ENCODE peak calls at places on chromosomes 2 and 18, in eight cellular contexts. W, G, D, L, A, C, N and U are unnamed samples.

GRCh38 chr2:134927195-134927594 is 8.6 kb downstream of the CCNT2 start:
- DNase-seq in W (no peak), G (no peak), D (no peak), L (no peak), A (no peak), C (no peak), N (no peak), U (peak)

GRCh38 chr2:81084101-81084500 is 779.5 kb upstream of the LRRTM1 start:
- DNase-seq in W (no peak), G (no peak), D (no peak), L (no peak), A (no peak), C (no peak), N (no peak), U (no peak)

GRCh38 chr18:28281400-28281799 is 104.5 kb upstream of the CDH2 start:
- DNase-seq in W (no peak), G (no peak), D (peak), L (no peak), A (no peak), C (no peak), N (no peak), U (no peak)

GRCh38 chr18:49017813-49018552 is 67.2 kb upstream of the SMAD7 start:
- DNase-seq in W (no peak), G (no peak), D (no peak), L (no peak), A (no peak), C (peak), N (no peak), U (no peak)

GRCh38 chr18:10449396-10449795 is 5.0 kb upstream of the APCDD1 start:
- DNase-seq in W (no peak), G (no peak), D (no peak), L (no peak), A (no peak), C (no peak), N (no peak), U (no peak)

GRCh38 chr2:175684466-175684865 is 317.6 kb downstream of the LNPK start:
- DNase-seq in W (no peak), G (no peak), D (no peak), L (no peak), A (no peak), C (no peak), N (no peak), U (peak)

GRCh38 chr18:78183815-78184214 is 795.8 kb upstream of the SALL3 start:
- DNase-seq in W (no peak), G (no peak), D (no peak), L (no peak), A (no peak), C (no peak), N (no peak), U (no peak)

GRCh38 chr2:10226032-10226724 is 76.5 kb upstream of the HPCAL1 start:
- DNase-seq in W (peak), G (no peak), D (no peak), L (no peak), A (no peak), C (no peak), N (no peak), U (no peak)

GRCh38 chr2:128638741-128639477 is 320.2 kb upstream of the HS6ST1 start:
- DNase-seq in W (peak), G (no peak), D (peak), L (no peak), A (no peak), C (peak), N (no peak), U (no peak)